ENCODE peak calls at places on chromosomes 4 and X, in four cellular contexts. W, N, A and D are unnamed samples.

GRCh38 chr4:1790005-1790404 is 3.1 kb upstream of the FGFR3 start:
- DNase-seq in W (no peak), N (no peak), A (no peak), D (no peak)

GRCh38 chrX:8864151-8864550 is 63.0 kb upstream of the FAM9A start:
- DNase-seq in W (no peak), N (no peak), A (no peak), D (no peak)

GRCh38 chr4:138890921-138891570 is 124.5 kb upstream of the NOCT start:
- DNase-seq in W (no peak), N (no peak), A (no peak), D (no peak)

GRCh38 chr4:79250887-79251286 is 75.0 kb downstream of the NAA11 start:
- DNase-seq in W (no peak), N (no peak), A (no peak), D (no peak)

GRCh38 chr4:112898357-112899141 is 150.9 kb upstream of the ANK2 start:
- DNase-seq in W (no peak), N (peak; percentile 3), A (no peak), D (no peak)

GRCh38 chr4:169397762-169398161 is 127.0 kb upstream of the SH3RF1 start:
- DNase-seq in W (no peak), N (no peak), A (no peak), D (no peak)

GRCh38 chr4:138981930-138982390 is 33.6 kb upstream of the NOCT start:
- DNase-seq in W (no peak), N (peak; percentile 35), A (no peak), D (no peak)

GRCh38 chrX:68942141-68942540 is 113.3 kb downstream of the EFNB1 start:
- DNase-seq in W (no peak), N (no peak), A (no peak), D (peak; percentile 3)

GRCh38 chr4:165010991-165011390 is 20.8 kb upstream of the TRIM60 start:
- DNase-seq in W (no peak), N (no peak), A (no peak), D (no peak)

GRCh38 chr4:76607266-76607799 is 172.3 kb downstream of the SHROOM3 start:
- DNase-seq in W (no peak), N (no peak), A (peak; percentile 62), D (no peak)

GRCh38 chr4:8086751-8087445 is 71.7 kb downstream of the ABLIM2 start:
- DNase-seq in W (no peak), N (no peak), A (no peak), D (no peak)

GRCh38 chr4:167475951-167476350 is 241.7 kb upstream of the SPOCK3 start:
- DNase-seq in W (no peak), N (no peak), A (no peak), D (no peak)

GRCh38 chr4:98613453-98614075 is 44.8 kb downstream of the TSPAN5 start:
- DNase-seq in W (no peak), N (no peak), A (no peak), D (no peak)

GRCh38 chrX:104310084-104310483 is 55.4 kb upstream of the ESX1 start:
- DNase-seq in W (no peak), N (no peak), A (no peak), D (peak; percentile 42)

GRCh38 chr4:142549726-142550463 is 296.2 kb downstream of the INPP4B start:
- DNase-seq in W (no peak), N (no peak), A (no peak), D (no peak)

GRCh38 chrX:153061732-153062131 is 5.5 kb downstream of the PNMA3 start:
- DNase-seq in W (peak; percentile 9), N (no peak), A (no peak), D (no peak)

GRCh38 chrX:45751156-45751555 is 550.5 kb upstream of the DIPK2B start:
- DNase-seq in W (no peak), N (no peak), A (no peak), D (no peak)

GRCh38 chr4:14265651-14266050 is 638.1 kb upstream of the BOD1L1 start:
- DNase-seq in W (no peak), N (no peak), A (no peak), D (no peak)

GRCh38 chrX:116749943-116750342 is 287.2 kb upstream of the CT83 start:
- DNase-seq in W (no peak), N (no peak), A (no peak), D (no peak)

GRCh38 chr4:112422644-112423043 is 93.3 kb downstream of the NEUROG2 start:
- DNase-seq in W (no peak), N (no peak), A (no peak), D (no peak)

GRCh38 chrX:7514871-7515599 is 327.9 kb upstream of the VCX start:
- DNase-seq in W (no peak), N (no peak), A (no peak), D (no peak)

GRCh38 chrX:38513087-38513742 is 48.1 kb upstream of the TSPAN7 start:
- DNase-seq in W (no peak), N (peak; percentile 0), A (no peak), D (no peak)

GRCh38 chrX:132957211-132958085 is 981 bp downstream of the HS6ST2 start:
- DNase-seq in W (no peak), N (no peak), A (no peak), D (peak; percentile 62)

DNA sequence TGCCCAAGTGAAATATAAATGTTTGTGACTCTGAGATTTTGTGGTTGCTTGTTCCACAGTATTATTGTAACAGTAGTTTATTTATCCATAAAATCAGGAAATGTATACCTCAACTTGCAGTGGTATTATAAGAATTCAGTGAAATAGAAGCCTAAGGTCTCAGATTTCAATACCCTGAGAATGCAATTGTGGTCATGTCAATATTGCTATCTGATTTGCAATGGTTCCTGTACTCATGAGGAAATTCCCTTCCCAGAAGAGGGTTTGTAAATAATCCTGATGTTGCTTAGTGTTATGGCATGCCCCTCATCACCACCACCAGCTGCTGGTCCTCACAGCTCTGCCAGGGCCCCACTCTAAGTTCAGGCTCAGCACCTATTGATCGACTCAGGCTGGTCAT is 67.8 kb downstream of the SLC34A2 start:
- DNase-seq in W (no peak), N (no peak), A (no peak), D (no peak)
- TF ChIP-seq TARDBP in W (no peak), N (no peak), A (no peak), D (no peak)

GRCh38 chr4:126051709-126052424 is 737.1 kb downstream of the FAT4 start:
- DNase-seq in W (no peak), N (no peak), A (no peak), D (peak; percentile 13)
- TF ChIP-seq BHLHE40 in W (no peak), N (no peak), A (no peak), D (no peak)

DNA sequence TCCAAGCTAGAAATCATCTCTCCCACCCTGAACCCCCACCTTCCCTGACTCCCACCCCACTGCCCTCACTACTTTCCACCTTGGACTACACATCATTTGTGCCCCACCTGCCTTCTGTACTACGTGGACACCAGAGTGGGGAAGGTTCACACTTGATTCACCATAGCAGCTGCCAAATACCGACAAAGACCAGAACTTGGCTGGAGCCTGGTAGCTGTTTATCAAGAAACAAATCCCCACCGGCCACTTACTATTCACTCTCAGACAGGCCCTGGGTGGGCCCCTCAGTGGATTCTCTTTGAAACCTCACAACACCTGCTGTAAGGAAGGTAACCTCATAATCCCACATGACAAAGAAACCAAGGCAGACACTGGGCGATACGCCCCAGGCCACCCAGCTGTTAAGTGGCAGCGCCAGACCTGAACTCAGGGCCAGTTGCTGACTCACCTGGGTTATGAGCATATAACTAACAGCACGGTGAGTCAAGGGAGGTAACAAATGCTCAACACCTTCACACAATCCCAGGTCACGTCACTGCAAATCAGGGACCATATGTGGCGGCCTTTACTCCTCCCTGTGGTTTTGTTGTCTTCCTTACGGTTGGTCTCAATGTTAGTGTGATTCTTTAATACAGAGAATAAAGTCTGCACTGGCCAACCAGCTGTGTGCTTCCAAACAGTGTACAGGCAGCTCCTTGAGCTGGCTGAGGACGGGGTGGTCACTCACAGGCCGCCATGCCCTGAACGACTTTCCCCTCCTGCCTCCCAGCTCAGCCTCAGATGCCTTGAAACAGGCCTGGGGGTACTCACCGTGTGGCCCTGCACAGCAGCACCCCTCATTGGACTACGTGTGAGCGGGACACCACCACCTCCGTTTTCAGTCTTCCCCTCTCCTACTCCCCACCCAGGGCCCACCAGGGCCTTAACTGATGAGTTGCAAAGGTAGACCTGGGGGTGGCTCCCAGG is 7.5 kb downstream of the WDR1 start:
- DNase-seq in W (no peak), N (no peak), A (no peak), D (no peak)
- TF ChIP-seq FOXM1 in W (peak; percentile 35), N (no peak), A (no peak), D (no peak)

GRCh38 chr4:41797260-41797659 is 48.7 kb upstream of the PHOX2B start:
- DNase-seq in W (no peak), N (no peak), A (no peak), D (no peak)

GRCh38 chr4:41792166-41792565 is 43.6 kb upstream of the PHOX2B start:
- DNase-seq in W (no peak), N (no peak), A (no peak), D (no peak)

GRCh38 chr4:41795796-41796195 is 47.3 kb upstream of the PHOX2B start:
- DNase-seq in W (no peak), N (no peak), A (no peak), D (no peak)

GRCh38 chr4:41799126-41799525 is 50.6 kb upstream of the PHOX2B start:
- DNase-seq in W (no peak), N (no peak), A (no peak), D (no peak)

DNA sequence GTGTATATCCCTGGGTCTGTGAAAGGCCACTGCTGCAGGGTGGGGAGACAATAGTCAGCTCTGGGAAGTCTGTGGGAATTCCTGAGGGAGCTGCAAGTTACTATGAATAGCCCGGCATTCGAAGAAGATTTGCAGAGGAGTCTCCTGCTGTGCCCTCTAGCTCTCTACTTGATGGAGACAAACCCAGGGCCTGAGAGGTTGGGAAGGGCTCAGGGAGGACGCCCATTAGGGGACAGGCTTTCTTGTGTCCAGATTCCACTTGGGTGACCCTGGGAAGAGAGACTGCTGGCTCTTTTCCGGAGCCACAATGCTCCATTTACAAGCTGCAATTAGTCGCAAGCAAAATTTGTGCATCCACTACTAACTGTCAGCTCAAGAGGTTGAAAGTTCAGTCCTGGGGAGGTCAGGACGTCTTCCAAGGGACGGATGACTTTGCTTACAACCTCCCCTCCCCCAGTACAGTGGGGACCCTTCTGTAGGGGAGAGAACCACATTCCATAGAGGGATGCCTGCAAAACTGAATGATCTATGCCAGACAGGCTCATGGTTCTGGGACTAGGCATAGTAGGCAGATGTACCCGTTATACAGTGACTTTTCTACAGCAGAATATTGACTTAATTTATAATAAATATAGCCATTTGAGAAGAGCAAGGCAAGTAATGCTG is 48.2 kb upstream of the PHOX2B start:
- DNase-seq in W (no peak), N (no peak), A (no peak), D (peak; percentile 11)
- TF ChIP-seq TARDBP in W (no peak), N (no peak), A (no peak), D (no peak)